ENCODE peak calls at places on chromosomes 7 and 10, in six cellular contexts. F, R, L, U, V and Z are unnamed samples.

GRCh38 chr10:121002586-121003205 is 151.5 kb downstream of the WDR11 start:
- DNase-seq in F (no peak), R (no peak), L (no peak), U (no peak), V (no peak), Z (no peak)

GRCh38 chr7:4607321-4607729 is 74.8 kb upstream of the FOXK1 start:
- DNase-seq in F (no peak), R (no peak), L (no peak), U (peak), V (no peak), Z (no peak)

GRCh38 chr10:49783645-49784044 is 21.5 kb upstream of the OGDHL start:
- DNase-seq in F (no peak), R (peak), L (no peak), U (no peak), V (no peak), Z (no peak)

GRCh38 chr7:151071032-151071866 is 9.4 kb downstream of the FASTK start:
- DNase-seq in F (no peak), R (no peak), L (no peak), U (no peak), V (no peak), Z (no peak)

GRCh38 chr7:137904826-137905225 is 58.1 kb upstream of the DGKI start:
- DNase-seq in F (no peak), R (peak), L (peak), U (no peak), V (no peak), Z (no peak)

GRCh38 chr10:30583778-30584415 is 45.7 kb downstream of the LYZL2 start:
- DNase-seq in F (peak), R (no peak), L (peak), U (no peak), V (peak), Z (peak)

GRCh38 chr10:116521424-116522305 is 24.1 kb upstream of the PNLIP start:
- DNase-seq in F (peak), R (peak), L (peak), U (no peak), V (peak), Z (peak)

GRCh38 chr7:121138262-121138933 is 149.9 kb downstream of the CPED1 start:
- DNase-seq in F (no peak), R (no peak), L (no peak), U (no peak), V (peak), Z (no peak)

GRCh38 chr10:30857803-30858202 is 173.9 kb downstream of the ZNF438 start:
- DNase-seq in F (peak), R (no peak), L (peak), U (no peak), V (peak), Z (no peak)

GRCh38 chr10:84946984-84947383 is 618.6 kb downstream of the CCSER2 start:
- DNase-seq in F (no peak), R (no peak), L (no peak), U (no peak), V (no peak), Z (no peak)

GRCh38 chr10:10564081-10564480 is 453.6 kb upstream of the CELF2 start:
- DNase-seq in F (peak), R (no peak), L (no peak), U (no peak), V (no peak), Z (no peak)

GRCh38 chr10:26566525-26567348 is 128.6 kb downstream of the APBB1IP start:
- DNase-seq in F (no peak), R (peak), L (no peak), U (peak), V (no peak), Z (no peak)
- H3K4me3 ChIP-seq in F (peak), R (peak), L (no peak), U (peak), V (peak), Z (peak)

GRCh38 chr7:94698275-94698674 is 42.3 kb upstream of the SGCE start:
- DNase-seq in F (no peak), R (no peak), L (peak), U (no peak), V (no peak), Z (peak)
- H3K27ac ChIP-seq in F (no peak), R (no peak), L (no peak), U (no peak), V (no peak), Z (peak)

GRCh38 chr7:148330124-148330818 is 260.3 kb upstream of the C7orf33 start:
- DNase-seq in F (no peak), R (no peak), L (no peak), U (no peak), V (no peak), Z (no peak)

GRCh38 chr7:148332787-148333186 is 257.8 kb upstream of the C7orf33 start:
- DNase-seq in F (no peak), R (no peak), L (no peak), U (no peak), V (no peak), Z (no peak)

GRCh38 chr7:148330822-148331221 is 259.7 kb upstream of the C7orf33 start:
- DNase-seq in F (no peak), R (no peak), L (no peak), U (no peak), V (no peak), Z (no peak)

GRCh38 chr7:148334441-148334956 is 256.1 kb upstream of the C7orf33 start:
- DNase-seq in F (no peak), R (no peak), L (no peak), U (no peak), V (no peak), Z (no peak)

DNA sequence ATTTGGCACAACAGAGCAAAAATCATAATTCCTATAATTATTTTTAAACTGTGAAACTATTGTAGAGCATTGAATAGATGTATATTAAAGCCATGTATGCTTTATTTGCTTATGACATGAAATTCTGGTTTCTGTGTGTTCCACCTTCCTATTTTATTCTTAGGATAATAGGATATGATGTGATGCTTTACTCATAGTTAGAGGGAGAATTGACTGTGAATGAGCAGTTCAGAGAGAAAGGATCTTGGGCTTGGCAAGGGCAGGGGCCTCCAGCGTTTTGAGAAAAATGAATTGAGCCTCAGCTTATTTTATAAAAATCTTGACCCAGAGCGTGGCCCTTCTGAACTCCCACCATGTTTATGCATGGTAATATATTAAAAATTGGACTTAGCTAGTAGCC is 258.4 kb upstream of the C7orf33 start:
- DNase-seq in F (no peak), R (no peak), L (no peak), U (no peak), V (no peak), Z (no peak)
- TF ChIP-seq CTCF in F (no peak), R (no peak), L (no peak), U (no peak), V (no peak), Z (no peak)

DNA sequence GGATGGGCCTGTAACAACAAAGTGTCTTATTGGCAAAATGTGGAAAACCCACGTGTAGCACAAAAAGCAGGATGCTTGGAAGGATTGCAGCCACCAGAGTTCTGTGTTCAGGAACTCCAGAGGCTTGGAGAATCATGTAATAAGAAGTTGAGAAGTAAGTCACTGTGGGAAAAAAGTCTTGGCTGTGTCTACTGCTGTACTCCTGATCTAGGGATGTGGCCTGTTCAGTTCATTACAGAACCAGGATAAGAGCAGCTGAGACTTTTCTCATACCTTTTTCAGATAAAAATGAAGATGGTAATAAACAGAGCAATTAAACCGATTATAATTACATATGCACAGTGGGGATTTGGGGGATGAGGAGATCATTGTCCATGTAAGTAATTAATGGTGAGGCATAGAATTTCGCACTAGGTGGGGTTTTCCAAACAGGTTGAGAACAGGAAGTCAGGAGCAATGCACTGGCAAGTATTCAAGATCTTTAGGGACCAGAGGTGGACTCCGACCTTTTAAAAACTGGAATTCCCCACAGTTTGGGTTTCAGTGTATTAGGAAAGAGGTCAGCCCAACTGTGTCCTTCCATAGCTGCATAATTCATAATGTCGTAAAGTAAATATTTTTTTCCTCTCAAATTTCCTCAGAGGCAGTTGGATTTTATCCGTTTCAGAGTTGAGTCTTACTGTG is 281.7 kb downstream of the FRMD4A start:
- DNase-seq in F (no peak), R (no peak), L (no peak), U (no peak), V (peak), Z (no peak)
- H3K4me3 ChIP-seq in F (no peak), R (no peak), L (no peak), U (no peak), V (no peak), Z (no peak)

GRCh38 chr7:140251824-140252555 is 75.2 kb upstream of the KDM7A start:
- DNase-seq in F (no peak), R (no peak), L (no peak), U (no peak), V (no peak), Z (no peak)
- H3K27ac ChIP-seq in F (peak), R (no peak), L (no peak), U (peak), V (no peak), Z (no peak)

DNA sequence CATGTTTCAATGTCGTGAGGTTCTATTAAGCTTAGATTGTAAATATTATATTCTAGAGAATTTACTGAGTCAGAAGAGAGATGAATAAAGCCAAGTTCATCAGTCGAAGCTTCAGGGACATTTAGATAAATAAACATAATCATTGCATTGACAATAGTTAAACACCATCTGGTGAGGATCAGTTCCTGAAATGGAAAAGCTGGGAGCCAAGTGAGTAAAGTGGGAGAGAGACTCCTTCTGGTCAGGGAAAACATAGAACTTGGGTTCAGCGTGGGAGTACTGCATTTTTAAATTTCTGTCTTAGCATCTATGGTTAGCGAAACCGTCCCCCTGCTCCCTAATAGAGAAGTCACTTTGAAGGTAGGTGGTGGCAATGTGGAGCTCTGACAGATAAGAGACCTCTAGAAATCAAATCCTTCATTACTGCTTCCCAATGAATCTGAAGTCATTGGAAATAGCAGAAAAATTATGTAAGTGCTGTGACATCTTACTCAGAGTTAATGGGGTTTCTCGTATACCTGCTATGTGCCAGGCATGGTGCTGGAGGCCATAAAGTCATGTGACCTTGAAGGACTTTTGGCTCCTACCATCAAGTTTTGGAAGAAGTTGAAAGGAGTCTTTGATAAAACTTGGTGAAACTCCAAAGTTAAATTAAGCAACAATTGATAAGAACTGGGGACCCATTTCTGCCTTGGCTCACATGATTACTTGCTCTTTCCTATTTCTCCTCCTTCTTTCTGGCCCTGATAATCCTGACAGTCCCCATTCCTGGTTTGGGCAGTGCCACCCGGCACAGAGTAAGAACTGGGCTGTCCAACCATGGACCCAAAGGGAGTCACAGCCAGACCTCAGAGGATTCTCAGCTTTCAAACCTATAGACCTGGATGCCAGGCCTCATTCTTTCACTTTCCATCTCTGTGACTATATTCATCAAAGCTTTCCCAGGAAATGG is 211.2 kb downstream of the C7orf25 start:
- DNase-seq in F (no peak), R (no peak), L (no peak), U (no peak), V (no peak), Z (no peak)
- TF ChIP-seq CTCF in F (peak), R (peak), L (peak), U (no peak), V (no peak), Z (no peak)

GRCh38 chr10:96402417-96403305 is 43.9 kb upstream of the OPALIN start:
- DNase-seq in F (no peak), R (no peak), L (no peak), U (no peak), V (no peak), Z (no peak)
- H3K4me3 ChIP-seq in F (no peak), R (no peak), L (no peak), U (no peak), V (no peak), Z (no peak)

GRCh38 chr7:2645274-2645868 is 13.6 kb downstream of the TTYH3 start:
- DNase-seq in F (no peak), R (no peak), L (no peak), U (peak), V (no peak), Z (peak)

GRCh38 chr7:2644514-2645273 is 12.9 kb downstream of the TTYH3 start:
- DNase-seq in F (no peak), R (no peak), L (no peak), U (no peak), V (no peak), Z (no peak)

GRCh38 chr7:2646680-2647571 is 15.1 kb downstream of the TTYH3 start:
- DNase-seq in F (no peak), R (no peak), L (no peak), U (no peak), V (no peak), Z (no peak)

GRCh38 chr7:2647594-2648172 is 15.9 kb downstream of the TTYH3 start:
- DNase-seq in F (no peak), R (no peak), L (no peak), U (no peak), V (no peak), Z (no peak)

GRCh38 chr7:2646336-2646679 is 14.5 kb downstream of the TTYH3 start:
- DNase-seq in F (no peak), R (no peak), L (no peak), U (no peak), V (no peak), Z (no peak)
- H3K27ac ChIP-seq in F (no peak), R (no peak), L (no peak), U (no peak), V (no peak), Z (no peak)

GRCh38 chr7:77940647-77941046 is 142.1 kb downstream of the PHTF2 start:
- DNase-seq in F (peak), R (peak), L (peak), U (no peak), V (peak), Z (peak)

GRCh38 chr7:77931841-77932240 is 133.3 kb downstream of the PHTF2 start:
- DNase-seq in F (no peak), R (no peak), L (no peak), U (no peak), V (no peak), Z (no peak)

GRCh38 chr7:77933394-77933793 is 134.8 kb downstream of the PHTF2 start:
- DNase-seq in F (no peak), R (no peak), L (peak), U (no peak), V (no peak), Z (peak)

GRCh38 chr7:77930496-77930895 is 131.9 kb downstream of the PHTF2 start:
- DNase-seq in F (no peak), R (no peak), L (no peak), U (no peak), V (no peak), Z (no peak)

DNA sequence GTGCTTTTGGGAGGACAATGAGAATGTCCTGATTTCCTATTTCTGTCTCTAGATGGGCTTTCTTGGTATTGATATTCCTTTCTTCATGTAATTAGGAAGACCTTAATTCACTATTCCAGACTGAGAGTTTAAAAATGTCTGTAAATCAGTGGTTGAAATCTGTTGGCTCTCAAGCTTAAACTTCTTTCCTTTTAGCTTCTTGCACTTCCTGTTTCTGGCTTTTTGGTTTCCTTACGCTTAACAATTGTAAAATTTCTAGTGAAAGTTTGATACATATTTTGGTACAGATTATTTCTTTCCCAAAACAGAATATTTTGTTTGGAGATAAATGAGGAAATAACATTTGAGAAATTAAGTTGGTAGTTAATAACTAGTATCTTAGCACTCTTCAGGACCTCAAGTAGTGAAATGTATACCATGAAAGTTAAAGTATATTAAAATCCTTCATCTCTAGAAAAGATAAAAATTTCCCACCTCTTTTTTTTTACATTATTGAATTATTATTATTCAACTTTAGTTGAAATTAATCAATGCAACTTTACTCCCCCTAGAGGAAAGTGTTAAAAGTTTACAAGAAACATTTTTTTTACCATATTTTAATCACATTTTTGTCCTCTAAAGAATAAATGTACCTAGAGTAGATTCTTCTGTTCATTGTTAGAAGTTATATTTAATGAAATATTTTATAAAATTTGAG is 137.2 kb downstream of the PHTF2 start:
- DNase-seq in F (no peak), R (no peak), L (no peak), U (no peak), V (no peak), Z (no peak)
- TF ChIP-seq CTCF in F (peak), R (peak), L (peak), U (no peak), V (no peak), Z (no peak)